ENCODE peak calls at places on chromosomes 2 and 18, in nine cellular contexts. N is adrenal gland, R is fibroblast of lung, M is right lobe of liver, C is lower lobe of right lung, I is pancreas, U is sigmoid colon, F is SK-N-SH, P is transverse colon. B is an unnamed sample.

GRCh38 chr2:33786881-33787280 is 187.8 kb upstream of the FAM98A start:
- DNase-seq in N (no peak), R (no peak), M (no peak), C (no peak), I (no peak), U (no peak), F (no peak), P (no peak), B (no peak)

GRCh38 chr18:44521673-44522032 is 159.0 kb upstream of the SETBP1 start:
- DNase-seq in N (no peak), R (no peak), M (no peak), C (no peak), I (no peak), U (no peak), F (no peak), P (no peak), B (no peak)

GRCh38 chr2:8984152-8984551 is 19.3 kb downstream of the MBOAT2 start:
- DNase-seq in N (no peak), R (peak; percentile 39), M (no peak), C (no peak), I (no peak), U (no peak), F (no peak), P (no peak), B (no peak)

GRCh38 chr2:64943387-64944150 is 45.6 kb upstream of the SLC1A4 start:
- DNase-seq in N (peak; percentile 93), R (peak; percentile 64), M (peak; percentile 94), C (no peak), I (peak; percentile 54), U (peak; percentile 88), F (no peak), P (no peak), B (peak; percentile 43)

GRCh38 chr18:907171-907879 is 2.7 kb downstream of the ADCYAP1 start:
- DNase-seq in N (no peak), R (no peak), M (no peak), C (peak; percentile 46), I (peak; percentile 72), U (no peak), F (peak; percentile 49), P (no peak), B (no peak)

GRCh38 chr2:19885791-19886190 is 16.0 kb downstream of the TTC32 start:
- DNase-seq in N (no peak), R (no peak), M (no peak), C (no peak), I (no peak), U (peak; percentile 39), F (no peak), P (no peak), B (no peak)

GRCh38 chr2:238644095-238645081 is 203.5 kb upstream of the TWIST2 start:
- DNase-seq in N (peak; percentile 68), R (peak; percentile 86), M (no peak), C (no peak), I (no peak), U (no peak), F (no peak), P (no peak), B (no peak)

GRCh38 chr2:200247494-200247893 is 59.0 kb upstream of the SPATS2L start:
- DNase-seq in N (no peak), R (peak; percentile 69), M (no peak), C (no peak), I (no peak), U (no peak), F (no peak), P (no peak), B (no peak)

GRCh38 chr2:43142921-43143438 is 83.4 kb downstream of the ZFP36L2 start:
- DNase-seq in N (no peak), R (no peak), M (no peak), C (no peak), I (peak; percentile 59), U (no peak), F (no peak), P (no peak), B (no peak)

GRCh38 chr2:67526283-67526682 is 129.2 kb downstream of the ETAA1 start:
- DNase-seq in N (no peak), R (peak; percentile 96), M (no peak), C (no peak), I (no peak), U (no peak), F (no peak), P (no peak), B (no peak)

GRCh38 chr2:38945372-38945771 is 55.7 kb downstream of the ARHGEF33 start:
- DNase-seq in N (no peak), R (no peak), M (no peak), C (no peak), I (no peak), U (no peak), F (no peak), P (no peak), B (no peak)

GRCh38 chr18:12477606-12478005 is 69.9 kb downstream of the PRELID3A start:
- DNase-seq in N (no peak), R (no peak), M (no peak), C (no peak), I (no peak), U (no peak), F (no peak), P (no peak), B (no peak)

GRCh38 chr18:12479982-12480381 is 72.3 kb downstream of the PRELID3A start:
- DNase-seq in N (no peak), R (no peak), M (no peak), C (no peak), I (no peak), U (no peak), F (no peak), P (no peak), B (no peak)

GRCh38 chr18:12474876-12475275 is 67.1 kb downstream of the PRELID3A start:
- DNase-seq in N (no peak), R (no peak), M (no peak), C (no peak), I (no peak), U (no peak), F (no peak), P (no peak), B (no peak)

GRCh38 chr18:12476955-12477354 is 69.2 kb downstream of the PRELID3A start:
- DNase-seq in N (no peak), R (no peak), M (no peak), C (no peak), I (no peak), U (no peak), F (no peak), P (no peak), B (no peak)

GRCh38 chr18:12478269-12479057 is 70.7 kb downstream of the PRELID3A start:
- DNase-seq in N (no peak), R (no peak), M (no peak), C (no peak), I (no peak), U (no peak), F (no peak), P (no peak), B (no peak)
- TF ChIP-seq CTCF in N (no peak), R (peak; percentile 18), M (no peak), C (no peak), I (no peak), U (no peak), F (peak; percentile 16), P (no peak), B (no peak)

DNA sequence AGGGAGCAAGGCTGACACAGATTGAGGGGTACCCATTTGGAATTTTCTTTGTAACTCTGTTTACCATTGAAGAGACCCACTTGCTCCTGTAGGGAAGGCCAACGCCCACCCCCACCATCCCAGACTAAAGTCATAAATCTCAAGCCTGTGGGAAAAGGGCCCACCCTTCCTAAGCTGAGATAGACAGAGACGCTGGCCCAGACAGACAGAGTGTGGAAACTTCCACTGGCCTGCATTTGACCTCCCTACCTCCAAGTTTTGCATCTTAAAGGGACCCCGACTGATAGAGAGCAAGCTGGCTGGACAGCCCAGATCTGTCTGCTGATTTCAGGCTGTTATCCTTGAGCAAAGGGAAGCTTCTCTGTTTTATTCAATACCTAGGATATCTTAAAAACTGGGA is 48.2 kb upstream of the SLC14A2 start:
- DNase-seq in N (peak; percentile 66), R (peak; percentile 28), M (no peak), C (no peak), I (no peak), U (no peak), F (no peak), P (no peak), B (no peak)
- H3K4me1 ChIP-seq in N (peaks cover 40% of the 10 kb centered on the region), R (peaks cover 15% of the 10 kb centered on the region), M (no peaks in the 10 kb centered on the region), C (peaks cover 5% of the 10 kb centered on the region), I (no peaks in the 10 kb centered on the region), U (peaks cover 12% of the 10 kb centered on the region), F (peaks cover 14% of the 10 kb centered on the region), P (no peaks in the 10 kb centered on the region), B (no peaks in the 10 kb centered on the region)

DNA sequence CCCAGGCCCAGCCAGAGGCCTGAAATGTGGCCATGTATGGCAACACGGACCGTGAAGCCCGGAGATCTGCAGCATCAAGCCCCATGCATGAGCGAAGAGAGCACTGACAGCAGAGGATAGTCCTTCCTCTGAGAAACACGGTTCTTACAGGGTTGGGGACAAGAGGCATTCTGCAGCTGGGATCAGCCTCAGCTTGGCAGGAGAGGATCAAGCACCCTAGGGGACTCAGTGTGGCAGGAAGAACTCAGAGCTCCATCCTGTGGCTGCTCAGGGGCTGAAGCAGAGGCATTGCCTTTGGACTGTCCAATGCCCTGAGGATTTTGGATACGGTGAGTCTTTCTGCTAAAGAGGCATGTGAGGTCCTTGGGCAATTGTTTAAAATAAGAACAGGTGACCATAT is 368.7 kb downstream of the ZNF516 start:
- DNase-seq in N (no peak), R (no peak), M (no peak), C (no peak), I (no peak), U (no peak), F (no peak), P (no peak), B (peak; percentile 10)
- TF ChIP-seq CTCF in N (no peak), R (no peak), M (peak; percentile 6), C (peak; percentile 21), I (no peak), U (no peak), F (no peak), P (no peak), B (peak; percentile 24)

GRCh38 chr2:25567406-25567805 is 106.0 kb downstream of the DTNB start:
- DNase-seq in N (no peak), R (peak; percentile 63), M (no peak), C (no peak), I (no peak), U (no peak), F (peak; percentile 55), P (no peak), B (no peak)
- H3K4me1 ChIP-seq in N (peaks cover 5% of the 10 kb centered on the region), R (no peaks in the 10 kb centered on the region), M (no peaks in the 10 kb centered on the region), C (no peaks in the 10 kb centered on the region), I (no peaks in the 10 kb centered on the region), U (no peaks in the 10 kb centered on the region), F (no peaks in the 10 kb centered on the region), P (no peaks in the 10 kb centered on the region), B (peaks cover 20% of the 10 kb centered on the region)

DNA sequence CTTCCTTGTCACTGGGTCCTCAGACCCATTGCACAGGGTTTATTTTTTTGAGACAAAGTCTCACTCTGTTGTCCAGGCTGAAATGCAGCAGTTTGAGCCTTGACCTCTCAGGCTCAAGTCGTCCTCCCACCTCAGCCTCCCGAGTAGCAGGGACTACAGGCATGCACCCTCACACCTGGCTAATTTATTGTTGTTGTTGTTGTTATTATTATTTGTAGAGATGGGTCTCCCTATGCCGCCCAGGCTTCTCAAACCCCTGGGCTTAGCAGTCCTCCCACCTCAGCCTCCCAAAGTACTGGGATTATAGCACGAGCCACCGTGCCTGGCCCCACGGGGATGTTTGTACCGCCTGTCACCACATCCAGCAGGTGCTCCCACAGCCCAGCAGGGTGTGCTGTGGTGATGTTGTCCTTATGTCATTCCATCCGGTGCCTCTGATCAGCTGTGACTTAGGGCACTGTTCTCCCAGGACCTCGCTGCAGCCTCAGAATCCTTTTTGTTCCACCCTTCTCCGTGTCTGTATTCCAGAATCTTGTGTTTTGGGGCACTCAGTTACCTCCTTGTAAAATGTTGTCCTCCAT is 182.3 kb downstream of the INO80D start:
- DNase-seq in N (peak; percentile 57), R (no peak), M (peak; percentile 69), C (no peak), I (no peak), U (no peak), F (peak; percentile 57), P (peak; percentile 74), B (no peak)
- TF ChIP-seq CTCF in N (peak; percentile 60), R (peak; percentile 22), M (peak; percentile 64), C (peak; percentile 31), I (no peak), U (no peak), F (peak; percentile 34), P (peak; percentile 64), B (peak; percentile 18)

B was measured in heart right ventricle.